ENCODE peak calls at places on chromosomes 6 and 20, in seven cellular contexts. M, E, B, D, Z, I and P are unnamed samples.

GRCh38 chr6:11822346-11822745 is 43.7 kb upstream of the ADTRP start:
- DNase-seq in M (no peak), E (no peak), B (no peak), D (no peak), Z (no peak), I (peak), P (no peak)

GRCh38 chr6:30568245-30568644 is 3.0 kb upstream of the ABCF1 start:
- DNase-seq in M (no peak), E (no peak), B (no peak), D (no peak), Z (no peak), I (no peak), P (no peak)

GRCh38 chr20:17859616-17860232 is 108.9 kb downstream of the SNX5 start:
- DNase-seq in M (no peak), E (no peak), B (no peak), D (no peak), Z (no peak), I (peak), P (peak)

GRCh38 chr20:51388227-51388626 is 154.3 kb downstream of the NFATC2 start:
- DNase-seq in M (no peak), E (no peak), B (no peak), D (no peak), Z (peak), I (no peak), P (no peak)

GRCh38 chr6:142760152-142760551 is 184.8 kb downstream of the HIVEP2 start:
- DNase-seq in M (no peak), E (no peak), B (no peak), D (no peak), Z (peak), I (no peak), P (no peak)

GRCh38 chr6:47106721-47107197 is 64.6 kb upstream of the ADGRF1 start:
- DNase-seq in M (no peak), E (no peak), B (no peak), D (no peak), Z (no peak), I (no peak), P (peak)

GRCh38 chr6:105645958-105646357 is 243.1 kb upstream of the PREP start:
- DNase-seq in M (no peak), E (no peak), B (no peak), D (no peak), Z (no peak), I (no peak), P (no peak)

GRCh38 chr6:16505711-16506362 is 255.4 kb downstream of the ATXN1 start:
- DNase-seq in M (no peak), E (no peak), B (no peak), D (no peak), Z (no peak), I (no peak), P (no peak)

GRCh38 chr20:38894091-38894847 is 31.9 kb upstream of the FAM83D start:
- DNase-seq in M (no peak), E (no peak), B (no peak), D (no peak), Z (no peak), I (no peak), P (no peak)

GRCh38 chr20:31915491-31916280 is 36.2 kb downstream of the PDRG1 start:
- DNase-seq in M (no peak), E (no peak), B (no peak), D (no peak), Z (no peak), I (no peak), P (no peak)

GRCh38 chr20:61724376-61724775 is 341.3 kb downstream of the TAF4 start:
- DNase-seq in M (no peak), E (no peak), B (no peak), D (no peak), Z (no peak), I (no peak), P (peak)

GRCh38 chr6:11262231-11262630 is 29.8 kb upstream of the NEDD9 start:
- DNase-seq in M (no peak), E (no peak), B (no peak), D (no peak), Z (no peak), I (no peak), P (no peak)

GRCh38 chr6:329888-330691 is 37.8 kb downstream of the DUSP22 start:
- DNase-seq in M (no peak), E (no peak), B (no peak), D (peak), Z (no peak), I (no peak), P (no peak)

GRCh38 chr6:17828149-17828548 is 121.4 kb upstream of the NUP153 start:
- DNase-seq in M (no peak), E (no peak), B (no peak), D (no peak), Z (no peak), I (no peak), P (no peak)

GRCh38 chr6:90611996-90612690 is 25.3 kb upstream of the MAP3K7 start:
- DNase-seq in M (no peak), E (no peak), B (no peak), D (no peak), Z (no peak), I (no peak), P (no peak)